ENCODE peak calls at places on chromosomes 13 and 19, in eight cellular contexts. G is Kasumi-1; K is dorsolateral prefrontal cortex; S is stimulated activated CD4-positive, alpha-beta T cell treated with anti-CD3 and anti-CD28 coated beads, Interleukin-15, amount 100 ng/mL, for 1 hour; I is osteoblast; Z is stimulated activated CD8-positive, alpha-beta memory T cell treated with anti-CD3 and anti-CD28 coated beads, Interleukin-7, amount 100 ng/mL, for 48 hours; A is NCI-H1436; X is progenitor cell of endocrine pancreas. U is an unnamed sample.

GRCh38 chr13:31043891-31044657 is 111.6 kb downstream of the TEX26 start:
- DNase-seq in A (peak; percentile 17), I (peak; percentile 90), K (peak; percentile 83), G (peak; percentile 24), X (peak; percentile 63), Z (peak; percentile 49), S (peak; percentile 65), U (peak; percentile 62)

GRCh38 chr13:113965968-113966884 is 7.7 kb downstream of the C13orf46 start:
- DNase-seq in S (no peak), K (no peak), I (no peak), A (no peak), Z (no peak), G (no peak), X (no peak), U (no peak)

GRCh38 chr19:23784274-23784673 is 25.6 kb upstream of the ZNF681 start:
- DNase-seq in I (no peak), G (no peak), K (no peak), S (no peak), X (no peak), A (no peak), Z (no peak), U (no peak)

GRCh38 chr13:30576528-30576927 is 41.2 kb upstream of the USPL1 start:
- DNase-seq in X (no peak), A (no peak), I (no peak), G (no peak), K (no peak), S (peak; percentile 8), Z (no peak), U (no peak)

GRCh38 chr19:33203529-33203928 is 9.4 kb downstream of the LRP3 start:
- DNase-seq in G (no peak), Z (no peak), A (no peak), I (peak; percentile 90), X (no peak), K (no peak), S (no peak), U (no peak)

GRCh38 chr13:111316161-111316730 is 4.2 kb upstream of the TEX29 start:
- DNase-seq in I (no peak), S (no peak), X (no peak), A (no peak), Z (no peak), K (no peak), G (no peak), U (no peak)

GRCh38 chr19:15048885-15049541 is at the start of gene CASP14:
- DNase-seq in A (no peak), X (no peak), I (no peak), G (no peak), S (no peak), K (no peak), Z (no peak), U (no peak)

GRCh38 chr19:49056101-49056901 is 1.2 kb downstream of the CGB7 start:
- DNase-seq in X (peak; percentile 51), S (peak; percentile 26), Z (no peak), I (peak; percentile 97), G (peak; percentile 12), K (no peak), A (peak; percentile 46), U (no peak)

GRCh38 chr13:46831588-46832194 is 34.7 kb upstream of the ESD start:
- DNase-seq in G (peak; percentile 71), S (no peak), I (no peak), X (peak; percentile 27), Z (no peak), K (peak; percentile 30), A (no peak), U (no peak)

GRCh38 chr19:30862876-30863275 is 486.4 kb downstream of the TSHZ3 start:
- DNase-seq in I (no peak), A (no peak), X (no peak), S (no peak), Z (no peak), G (no peak), K (no peak), U (no peak)

GRCh38 chr13:20702945-20703784 is at the start of gene IL17D:
- DNase-seq in Z (no peak), K (no peak), S (no peak), X (peak; percentile 33), I (peak; percentile 91), G (no peak), A (no peak), U (peak; percentile 30)

GRCh38 chr13:99894835-99895427 is 76.6 kb downstream of the ZIC5 start:
- DNase-seq in G (no peak), I (peak; percentile 81), A (no peak), K (no peak), X (no peak), S (no peak), Z (no peak), U (no peak)

GRCh38 chr19:27909185-27909840 is 1303.6 kb downstream of the UQCRFS1 start:
- DNase-seq in S (no peak), A (no peak), K (no peak), I (no peak), G (no peak), Z (no peak), X (no peak), U (no peak)

GRCh38 chr13:27966641-27967202 is 2.4 kb downstream of the CDX2 start:
- DNase-seq in K (no peak), Z (no peak), X (no peak), I (peak; percentile 86), A (no peak), S (no peak), G (no peak), U (no peak)

GRCh38 chr19:1453525-1454371 is 3.8 kb downstream of the APC2 start:
- DNase-seq in K (peak; percentile 94), G (no peak), S (no peak), Z (no peak), I (peak; percentile 99), A (no peak), X (no peak), U (no peak)

GRCh38 chr13:110524484-110525254 is 36.9 kb downstream of the RAB20 start:
- DNase-seq in I (peak; percentile 55), Z (no peak), G (peak; percentile 24), K (no peak), X (no peak), A (no peak), S (no peak), U (no peak)

GRCh38 chr19:1387684-1388636 is 4.3 kb downstream of the NDUFS7 start:
- DNase-seq in Z (no peak), S (no peak), X (no peak), K (no peak), G (no peak), A (no peak), I (no peak), U (no peak)

GRCh38 chr19:3599776-3600183 is 6.9 kb downstream of the TBXA2R start:
- DNase-seq in G (no peak), I (no peak), S (no peak), X (no peak), K (no peak), Z (no peak), A (no peak), U (no peak)

GRCh38 chr19:1469936-1470863 is 8.8 kb downstream of the C19orf25 start:
- DNase-seq in I (peak; percentile 95), X (no peak), A (peak; percentile 80), K (no peak), S (peak; percentile 52), G (no peak), Z (peak; percentile 50), U (peak; percentile 37)

GRCh38 chr13:77859450-77859849 is 59.2 kb downstream of the EDNRB start:
- DNase-seq in S (no peak), A (no peak), G (no peak), X (no peak), I (no peak), Z (no peak), K (no peak), U (no peak)

GRCh38 chr19:771332-771785 is 20.4 kb downstream of the MISP start:
- DNase-seq in G (peak; percentile 47), I (peak; percentile 90), K (no peak), A (no peak), X (no peak), Z (no peak), S (no peak), U (no peak)

GRCh38 chr13:84192125-84192524 is 309.9 kb upstream of the SLITRK1 start:
- DNase-seq in X (no peak), G (no peak), Z (no peak), A (no peak), S (no peak), K (no peak), I (no peak), U (no peak)

GRCh38 chr13:91724591-91724990 is 326.2 kb downstream of the GPC5 start:
- DNase-seq in S (no peak), Z (no peak), G (no peak), A (no peak), X (no peak), K (no peak), I (no peak), U (no peak)

GRCh38 chr19:38844093-38844686 is 5.6 kb downstream of the HNRNPL start:
- DNase-seq in K (no peak), S (no peak), A (no peak), Z (no peak), I (no peak), X (no peak), G (no peak), U (no peak)

GRCh38 chr13:110398564-110399507 is 91.8 kb downstream of the COL4A2 start:
- DNase-seq in K (no peak), I (peak; percentile 50), S (no peak), A (no peak), X (no peak), G (no peak), Z (no peak), U (no peak)